ENCODE peak calls at places on chromosomes 7 and 10, in seven cellular contexts. W is PC-3, F is A549, G is HepG2, C is heart right ventricle, K is cardiac muscle cell, X is spleen. Z is an unnamed sample. For H3K4me1, the result is how much of the 10 kb centered on the place peaks cover.

GRCh38 chr7:77391230-77391629 is 24.9 kb downstream of the GSAP start:
- DNase-seq in W (no peak), F (no peak), G (no peak), C (no peak), K (no peak), X (no peak), Z (no peak)

GRCh38 chr10:124595143-124595883 is 133.7 kb downstream of the LHPP start:
- DNase-seq in W (no peak), F (no peak), G (no peak), C (no peak), K (no peak), X (peak), Z (no peak)

GRCh38 chr7:106767498-106768323 is 97.4 kb upstream of the PIK3CG start:
- DNase-seq in W (no peak), F (no peak), G (no peak), C (no peak), K (no peak), X (no peak), Z (no peak)

GRCh38 chr7:73725703-73726466 is 6.4 kb upstream of the STX1A start:
- DNase-seq in W (peak), F (no peak), G (peak), C (peak), K (peak), X (peak), Z (peak)

GRCh38 chr7:71937840-71938371 is 474.2 kb downstream of the CALN1 start:
- DNase-seq in W (no peak), F (no peak), G (no peak), C (no peak), K (no peak), X (no peak), Z (no peak)

GRCh38 chr10:115092555-115093285 is 445 bp upstream of the ATRNL1 start:
- DNase-seq in W (no peak), F (no peak), G (no peak), C (peak), K (peak), X (peak), Z (peak)

GRCh38 chr7:100091411-100092181 is 2.8 kb downstream of the COPS6 start:
- DNase-seq in W (no peak), F (no peak), G (no peak), C (no peak), K (no peak), X (no peak), Z (no peak)

GRCh38 chr10:59847326-59847725 is 59.0 kb downstream of the CCDC6 start:
- DNase-seq in W (no peak), F (no peak), G (no peak), C (no peak), K (no peak), X (no peak), Z (no peak)

GRCh38 chr7:29445736-29446135 is 117.9 kb upstream of the PRR15 start:
- DNase-seq in W (no peak), F (no peak), G (no peak), C (no peak), K (no peak), X (no peak), Z (no peak)

GRCh38 chr7:126524967-126525366 is 727.8 kb downstream of the GRM8 start:
- DNase-seq in W (no peak), F (no peak), G (no peak), C (no peak), K (no peak), X (no peak), Z (no peak)

GRCh38 chr7:36474283-36475010 is 84.8 kb downstream of the ANLN start:
- DNase-seq in W (peak), F (no peak), G (no peak), C (no peak), K (no peak), X (no peak), Z (no peak)

GRCh38 chr10:121596668-121597503 is 1.4 kb downstream of the FGFR2 start:
- DNase-seq in W (no peak), F (no peak), G (no peak), C (peak), K (peak), X (no peak), Z (peak)

GRCh38 chr10:128097783-128098182 is 28.4 kb downstream of the MKI67 start:
- DNase-seq in W (peak), F (no peak), G (no peak), C (no peak), K (no peak), X (no peak), Z (no peak)

GRCh38 chr7:124031919-124032318 is 948 bp downstream of the TMEM229A start:
- DNase-seq in W (no peak), F (no peak), G (no peak), C (no peak), K (peak), X (no peak), Z (no peak)

GRCh38 chr7:89283311-89283710 is 487.8 kb upstream of the TEX47 start:
- DNase-seq in W (no peak), F (no peak), G (no peak), C (no peak), K (no peak), X (no peak), Z (no peak)

GRCh38 chr10:71581376-71581775 is 138.2 kb downstream of the C10orf105 start:
- DNase-seq in W (no peak), F (no peak), G (no peak), C (no peak), K (no peak), X (no peak), Z (no peak)

GRCh38 chr7:135283959-135284638 is 50.5 kb downstream of the STRA8 start:
- DNase-seq in W (no peak), F (no peak), G (no peak), C (no peak), K (no peak), X (no peak), Z (no peak)

GRCh38 chr10:70779685-70780369 is 5.3 kb downstream of the TBATA start:
- DNase-seq in W (no peak), F (no peak), G (no peak), C (no peak), K (no peak), X (no peak), Z (no peak)

GRCh38 chr10:77191324-77192049 is 446.1 kb downstream of the KCNMA1 start:
- DNase-seq in W (no peak), F (no peak), G (no peak), C (no peak), K (no peak), X (no peak), Z (no peak)

GRCh38 chr7:152054377-152055230 is 29.1 kb downstream of the GALNT11 start:
- DNase-seq in W (no peak), F (no peak), G (peak), C (no peak), K (peak), X (no peak), Z (no peak)

GRCh38 chr7:48090095-48090805 is 1.2 kb downstream of the UPP1 start:
- DNase-seq in W (peak), F (no peak), G (no peak), C (peak), K (peak), X (peak), Z (peak)

GRCh38 chr7:6460303-6460702 is 12.5 kb upstream of the DAGLB start:
- DNase-seq in W (peak), F (no peak), G (no peak), C (no peak), K (no peak), X (no peak), Z (no peak)

GRCh38 chr7:4694653-4695335 is 12.7 kb downstream of the FOXK1 start:
- DNase-seq in W (no peak), F (no peak), G (no peak), C (no peak), K (no peak), X (no peak), Z (peak)

GRCh38 chr7:142626420-142627035 is 122.7 kb upstream of the PRSS1 start:
- DNase-seq in W (peak), F (peak), G (peak), C (no peak), K (peak), X (peak), Z (peak)

GRCh38 chr7:133853706-133854276 is 273.3 kb upstream of the LRGUK start:
- DNase-seq in W (peak), F (peak), G (peak), C (no peak), K (peak), X (no peak), Z (peak)

GRCh38 chr7:45574521-45575500 is 643 bp downstream of the ADCY1 start:
- DNase-seq in W (peak), F (peak), G (peak), C (peak), K (peak), X (peak), Z (no peak)

GRCh38 chr10:49072166-49072885 is 43.0 kb downstream of the VSTM4 start:
- DNase-seq in W (no peak), F (no peak), G (no peak), C (no peak), K (no peak), X (peak), Z (no peak)

GRCh38 chr7:1940402-1940786 is 270.3 kb downstream of the ELFN1 start:
- DNase-seq in W (no peak), F (no peak), G (no peak), C (peak), K (no peak), X (peak), Z (peak)

GRCh38 chr7:1937252-1937605 is 267.2 kb downstream of the ELFN1 start:
- DNase-seq in W (no peak), F (no peak), G (no peak), C (peak), K (no peak), X (peak), Z (no peak)

GRCh38 chr7:1939434-1940401 is 269.6 kb downstream of the ELFN1 start:
- DNase-seq in W (no peak), F (no peak), G (no peak), C (peak), K (no peak), X (peak), Z (no peak)

GRCh38 chr7:1940863-1941262 is 270.8 kb downstream of the ELFN1 start:
- DNase-seq in W (no peak), F (no peak), G (no peak), C (peak), K (no peak), X (peak), Z (no peak)

GRCh38 chr7:1938788-1939433 is 268.8 kb downstream of the ELFN1 start:
- DNase-seq in W (no peak), F (no peak), G (no peak), C (peak), K (no peak), X (peak), Z (no peak)
- H3K4me1 ChIP-seq in W (under half), F (under half), G (under half), C (under half), K (under half), X (half or more), Z (under half)

DNA sequence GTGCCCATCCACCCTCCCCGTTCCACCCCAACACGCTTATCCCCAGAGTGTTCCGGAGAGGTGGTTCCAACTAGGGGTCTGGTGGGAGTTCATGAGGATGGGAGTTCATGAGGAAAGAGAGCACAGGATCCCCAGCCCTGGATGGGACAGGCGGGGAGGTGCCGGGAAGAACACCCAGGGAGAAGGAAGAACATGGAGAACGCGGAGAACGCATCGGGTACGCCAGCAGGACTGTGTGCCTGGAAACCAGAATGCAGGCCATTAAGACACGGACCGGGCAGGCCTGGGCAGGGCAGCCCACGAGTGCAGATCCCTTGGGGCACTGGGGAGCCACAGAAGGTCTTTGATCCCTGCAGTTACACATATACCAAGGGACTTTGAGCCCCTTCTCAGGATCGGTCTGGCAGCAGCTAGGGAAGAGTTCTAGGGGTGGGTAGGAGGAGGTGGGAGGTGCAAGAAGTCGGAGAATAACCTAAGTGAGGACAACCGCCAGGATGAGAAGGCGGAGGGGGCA is 89.7 kb upstream of the MYL10 start:
- DNase-seq in W (no peak), F (no peak), G (no peak), C (no peak), K (no peak), X (no peak), Z (no peak)
- H3K4me3 ChIP-seq in W (no peak), F (no peak), G (no peak), C (no peak), K (no peak), X (no peak), Z (no peak)

DNA sequence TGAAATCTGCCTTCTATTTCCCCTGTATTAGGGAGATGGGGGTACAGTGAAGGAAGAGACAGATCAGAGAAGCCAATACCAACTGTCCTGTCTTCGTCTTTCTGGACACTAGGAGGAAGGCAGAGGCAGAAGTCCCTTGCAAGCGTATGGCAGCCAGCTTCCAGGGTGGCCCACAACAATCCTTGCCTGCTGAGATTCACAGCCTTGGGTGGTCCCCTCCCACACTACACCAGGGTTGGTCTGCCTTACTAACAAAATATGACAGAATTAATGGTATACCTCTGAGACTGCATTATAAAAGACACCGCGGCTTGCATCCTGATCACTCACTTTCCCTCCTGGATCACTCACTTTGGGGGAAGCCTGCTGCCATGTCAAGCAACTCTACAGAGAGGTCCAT is 90.4 kb downstream of the IDE start:
- DNase-seq in W (no peak), F (no peak), G (no peak), C (no peak), K (no peak), X (no peak), Z (no peak)
- TF ChIP-seq CTCF in W (no peak), F (no peak), G (no peak), C (no peak), K (no peak), X (no peak), Z (no peak)

DNA sequence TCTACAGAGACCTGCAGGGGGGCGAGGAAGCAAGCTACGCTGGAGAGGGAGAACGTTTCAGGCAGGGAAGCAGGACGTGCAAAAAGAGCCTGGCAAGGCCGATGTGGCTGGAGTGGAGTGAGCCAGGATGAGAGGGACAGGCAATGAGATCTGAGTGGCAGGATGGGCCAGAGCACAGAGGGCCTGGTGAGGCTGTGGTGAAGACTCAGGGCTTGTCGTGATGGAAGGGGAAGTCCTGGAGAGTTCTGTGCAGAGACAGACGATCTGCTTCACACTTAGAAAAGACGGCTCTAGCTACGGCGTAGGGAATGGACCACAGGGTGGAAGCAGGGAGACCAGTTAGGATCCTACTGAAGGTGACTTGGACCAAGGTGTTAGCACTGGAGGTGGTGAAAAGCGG is 87.0 kb downstream of the SH3PXD2A start:
- DNase-seq in W (no peak), F (no peak), G (no peak), C (no peak), K (no peak), X (no peak), Z (no peak)
- H3K4me1 ChIP-seq in W (under half), F (under half), G (under half), C (half or more), K (under half), X (half or more), Z (under half)

GRCh38 chr10:88271736-88272135 is 311.4 kb downstream of the RNLS start:
- DNase-seq in W (no peak), F (no peak), G (no peak), C (no peak), K (no peak), X (no peak), Z (no peak)
- H3K4me3 ChIP-seq in W (no peak), F (no peak), G (no peak), C (no peak), K (no peak), X (no peak), Z (no peak)

GRCh38 chr7:30681262-30682130 is 760 bp downstream of the CRHR2 start:
- DNase-seq in W (no peak), F (no peak), G (no peak), C (no peak), K (peak), X (no peak), Z (no peak)
- TF ChIP-seq CTCF in W (no peak), F (no peak), G (no peak), C (no peak), K (no peak), X (no peak), Z (no peak)

DNA sequence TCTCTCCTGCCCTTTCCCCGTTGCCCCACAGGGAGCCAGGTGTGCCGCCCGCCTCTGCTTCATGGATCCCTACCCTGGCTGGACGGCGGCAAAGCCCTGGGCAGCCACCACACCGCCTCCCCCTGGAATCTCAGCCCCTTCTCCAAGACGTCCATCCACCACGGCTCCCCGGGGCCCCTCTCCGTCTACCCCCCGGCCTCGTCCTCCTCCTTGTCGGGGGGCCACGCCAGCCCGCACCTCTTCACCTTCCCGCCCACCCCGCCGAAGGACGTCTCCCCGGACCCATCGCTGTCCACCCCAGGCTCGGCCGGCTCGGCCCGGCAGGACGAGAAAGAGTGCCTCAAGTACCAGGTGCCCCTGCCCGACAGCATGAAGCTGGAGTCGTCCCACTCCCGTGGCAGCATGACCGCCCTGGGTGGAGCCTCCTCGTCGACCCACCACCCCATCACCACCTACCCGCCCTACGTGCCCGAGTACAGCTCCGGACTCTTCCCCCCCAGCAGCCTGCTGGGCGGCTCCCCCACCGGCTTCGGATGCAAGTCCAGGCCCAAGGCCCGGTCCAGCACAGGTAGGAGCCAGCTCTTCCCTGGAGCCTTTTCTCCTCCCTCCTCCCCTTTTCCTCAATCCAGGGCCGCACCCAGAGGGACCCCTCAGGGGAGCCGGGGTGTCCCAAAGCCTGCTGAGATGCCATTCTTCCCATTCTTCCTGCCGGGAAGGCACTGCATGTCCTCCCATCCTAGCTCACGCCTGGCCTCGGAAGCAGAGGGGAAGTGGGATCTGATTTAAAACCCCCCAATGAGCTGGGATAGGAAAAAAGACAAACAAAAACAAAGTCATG is 4.0 kb downstream of the GATA3 start:
- DNase-seq in W (no peak), F (no peak), G (no peak), C (no peak), K (no peak), X (no peak), Z (no peak)
- H3K4me1 ChIP-seq in W (under half), F (under half), G (under half), C (under half), K (under half), X (half or more), Z (under half)

GRCh38 chr10:110003524-110003885 is 4.3 kb upstream of the ADD3 start:
- DNase-seq in W (no peak), F (no peak), G (no peak), C (no peak), K (no peak), X (no peak), Z (no peak)

GRCh38 chr10:110007701-110008517 is at the start of gene ADD3:
- DNase-seq in W (peak), F (peak), G (peak), C (peak), K (peak), X (peak), Z (peak)

GRCh38 chr10:110007171-110007700 is 548 bp upstream of the ADD3 start:
- DNase-seq in W (no peak), F (peak), G (no peak), C (no peak), K (no peak), X (no peak), Z (no peak)

GRCh38 chr10:110006358-110007170 is 1.2 kb upstream of the ADD3 start:
- DNase-seq in W (no peak), F (peak), G (peak), C (peak), K (peak), X (no peak), Z (no peak)

DNA sequence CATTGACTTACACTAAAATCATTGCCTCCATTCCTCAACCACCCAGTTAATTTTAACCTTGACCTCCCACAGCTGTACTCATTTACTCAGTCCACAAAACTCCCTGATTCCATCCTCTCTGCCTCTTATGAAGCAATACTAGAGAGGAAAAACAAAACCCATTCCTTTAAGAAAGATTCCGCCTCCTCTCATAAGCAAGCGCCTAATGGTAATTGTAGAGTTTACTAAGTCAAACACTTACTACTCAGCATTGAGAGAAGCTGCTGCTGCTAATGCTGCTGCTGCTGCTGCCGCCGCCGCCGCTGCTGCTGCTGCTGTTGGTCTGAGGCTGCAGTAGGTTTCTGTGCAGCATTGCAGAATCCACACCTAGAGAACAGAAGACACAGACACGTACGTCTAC is 2.1 kb upstream of the ADD3 start:
- DNase-seq in W (no peak), F (no peak), G (peak), C (peak), K (peak), X (no peak), Z (peak)
- H3K4me3 ChIP-seq in W (no peak), F (peak), G (peak), C (peak), K (peak), X (no peak), Z (peak)

GRCh38 chr10:80662429-80663211 is 124.9 kb downstream of the SH2D4B start:
- DNase-seq in W (peak), F (peak), G (peak), C (peak), K (peak), X (peak), Z (peak)
- TF ChIP-seq CTCF in W (peak), F (peak), G (peak), C (peak), K (peak), X (peak), Z (peak)